ENCODE peak calls at places on chromosomes 13 and 19, in six cellular contexts. D, H, Z, S, I and G are unnamed samples.

GRCh38 chr13:106616729-106617128 is 48.8 kb upstream of the ARGLU1 start:
- DNase-seq in D (no peak), H (no peak), Z (no peak), S (no peak), I (no peak), G (no peak)

GRCh38 chr19:40625406-40626120 is 24.4 kb downstream of the LTBP4 start:
- DNase-seq in D (no peak), H (no peak), Z (no peak), S (no peak), I (no peak), G (no peak)

GRCh38 chr13:50224534-50224933 is 209.3 kb downstream of the KCNRG start:
- DNase-seq in D (no peak), H (no peak), Z (peak; percentile 44), S (no peak), I (no peak), G (no peak)

GRCh38 chr19:4453232-4454179 is 4.1 kb downstream of the UBXN6 start:
- DNase-seq in D (no peak), H (no peak), Z (no peak), S (no peak), I (no peak), G (no peak)

GRCh38 chr13:28636677-28637317 is 22.1 kb upstream of the POMP start:
- DNase-seq in D (peak; percentile 65), H (no peak), Z (peak; percentile 87), S (peak; percentile 69), I (peak; percentile 31), G (peak; percentile 62)

GRCh38 chr19:19711934-19712828 is 20.7 kb downstream of the ZNF14 start:
- DNase-seq in D (no peak), H (no peak), Z (no peak), S (no peak), I (no peak), G (no peak)

GRCh38 chr13:107585466-107585865 is 629.9 kb downstream of the LIG4 start:
- DNase-seq in D (no peak), H (no peak), Z (peak; percentile 7), S (no peak), I (peak; percentile 81), G (no peak)

GRCh38 chr13:95117092-95117491 is 184.2 kb downstream of the ABCC4 start:
- DNase-seq in D (no peak), H (no peak), Z (no peak), S (no peak), I (no peak), G (no peak)

GRCh38 chr13:112877496-112877895 is 91.5 kb upstream of the MCF2L start:
- DNase-seq in D (no peak), H (no peak), Z (no peak), S (no peak), I (no peak), G (no peak)

GRCh38 chr19:2210987-2211740 is 25.0 kb downstream of the PLEKHJ1 start:
- DNase-seq in D (no peak), H (no peak), Z (no peak), S (no peak), I (no peak), G (no peak)

GRCh38 chr13:113935523-113935922 is 38.4 kb downstream of the C13orf46 start:
- DNase-seq in D (no peak), H (no peak), Z (no peak), S (no peak), I (peak; percentile 64), G (no peak)

GRCh38 chr19:46482645-46483044 is 11.3 kb upstream of the PNMA8A start:
- DNase-seq in D (no peak), H (no peak), Z (peak; percentile 35), S (no peak), I (no peak), G (no peak)